ENCODE peak calls at places on chromosomes 16 and 17, in nine cellular contexts. N, K, D, C, T, P, A, O and I are unnamed samples.

GRCh38 chr17:33242725-33243124 is 50.4 kb downstream of the ASIC2 start:
- DNase-seq in N (no peak), K (no peak), D (no peak), C (no peak), T (peak), P (no peak), A (no peak), O (no peak), I (no peak)

GRCh38 chr17:10649031-10649430 is 8.1 kb downstream of the MYH3 start:
- DNase-seq in N (no peak), K (no peak), D (no peak), C (no peak), T (no peak), P (no peak), A (peak), O (peak), I (no peak)

GRCh38 chr16:28834873-28835863 is 11.0 kb downstream of the TUFM start:
- DNase-seq in N (no peak), K (no peak), D (no peak), C (no peak), T (no peak), P (no peak), A (no peak), O (no peak), I (no peak)

GRCh38 chr17:12789075-12789975 is at the start of gene ARHGAP44:
- DNase-seq in N (no peak), K (peak), D (peak), C (peak), T (peak), P (peak), A (peak), O (peak), I (peak)

GRCh38 chr16:66408181-66409048 is 18.7 kb upstream of the BEAN1 start:
- DNase-seq in N (peak), K (no peak), D (no peak), C (peak), T (peak), P (peak), A (peak), O (peak), I (no peak)

GRCh38 chr17:66560691-66561090 is 258.3 kb downstream of the PRKCA start:
- DNase-seq in N (no peak), K (no peak), D (no peak), C (no peak), T (no peak), P (no peak), A (no peak), O (no peak), I (no peak)

GRCh38 chr17:50349241-50349595 is 3.3 kb downstream of the XYLT2 start:
- DNase-seq in N (no peak), K (no peak), D (no peak), C (no peak), T (no peak), P (no peak), A (no peak), O (no peak), I (no peak)

GRCh38 chr17:77829871-77830799 is 128.4 kb upstream of the TNRC6C start:
- DNase-seq in N (no peak), K (no peak), D (no peak), C (no peak), T (no peak), P (no peak), A (no peak), O (peak), I (no peak)

GRCh38 chr16:17831330-17831729 is 360.6 kb upstream of the XYLT1 start:
- DNase-seq in N (no peak), K (no peak), D (no peak), C (peak), T (no peak), P (no peak), A (no peak), O (no peak), I (no peak)

GRCh38 chr16:14071576-14072271 is 605 bp downstream of the MRTFB start:
- DNase-seq in N (no peak), K (no peak), D (no peak), C (peak), T (no peak), P (no peak), A (no peak), O (peak), I (no peak)

GRCh38 chr16:87734644-87735043 is 31.1 kb downstream of the KLHDC4 start:
- DNase-seq in N (no peak), K (no peak), D (no peak), C (peak), T (no peak), P (no peak), A (no peak), O (no peak), I (no peak)

GRCh38 chr16:87731607-87732006 is 34.2 kb downstream of the KLHDC4 start:
- DNase-seq in N (no peak), K (no peak), D (no peak), C (no peak), T (no peak), P (no peak), A (no peak), O (no peak), I (no peak)

GRCh38 chr16:87736003-87736382 is 29.8 kb downstream of the KLHDC4 start:
- DNase-seq in N (no peak), K (no peak), D (no peak), C (no peak), T (no peak), P (no peak), A (no peak), O (no peak), I (no peak)

GRCh38 chr16:87733190-87733589 is 32.6 kb downstream of the KLHDC4 start:
- DNase-seq in N (no peak), K (peak), D (no peak), C (no peak), T (no peak), P (no peak), A (no peak), O (no peak), I (no peak)

GRCh38 chr16:87735270-87736002 is 30.4 kb downstream of the KLHDC4 start:
- DNase-seq in N (no peak), K (no peak), D (no peak), C (no peak), T (no peak), P (no peak), A (no peak), O (no peak), I (no peak)
- TF ChIP-seq CTCF in N (no peak), K (no peak), D (no peak), C (no peak), T (no peak), P (no peak), A (no peak), O (no peak), I (no peak)

GRCh38 chr17:81094744-81095607 is 60.0 kb downstream of the BAIAP2 start:
- DNase-seq in N (peak), K (peak), D (peak), C (peak), T (peak), P (peak), A (peak), O (peak), I (peak)
- TF ChIP-seq CTCF in N (no peak), K (no peak), D (no peak), C (no peak), T (no peak), P (no peak), A (no peak), O (no peak), I (no peak)

GRCh38 chr17:18360518-18360917 is 2.8 kb downstream of the SHMT1 start:
- DNase-seq in N (no peak), K (no peak), D (no peak), C (no peak), T (no peak), P (no peak), A (no peak), O (no peak), I (no peak)

GRCh38 chr17:18363021-18363941 is at the start of gene SHMT1:
- DNase-seq in N (peak), K (peak), D (peak), C (peak), T (peak), P (peak), A (peak), O (peak), I (peak)

GRCh38 chr17:18364166-18364565 is 816 bp upstream of the SHMT1 start:
- DNase-seq in N (no peak), K (no peak), D (no peak), C (no peak), T (no peak), P (no peak), A (no peak), O (no peak), I (no peak)

GRCh38 chr17:18361837-18362380 is 1.4 kb downstream of the SHMT1 start:
- DNase-seq in N (no peak), K (no peak), D (no peak), C (no peak), T (no peak), P (no peak), A (no peak), O (no peak), I (no peak)

GRCh38 chr17:18362509-18363020 is 785 bp downstream of the SHMT1 start:
- DNase-seq in N (no peak), K (peak), D (peak), C (peak), T (peak), P (peak), A (peak), O (peak), I (peak)
- TF ChIP-seq CTCF in N (no peak), K (no peak), D (no peak), C (no peak), T (no peak), P (no peak), A (no peak), O (no peak), I (no peak)

GRCh38 chr17:42018988-42019387 is 902 bp upstream of the NKIRAS2 start:
- DNase-seq in N (no peak), K (no peak), D (no peak), C (no peak), T (no peak), P (no peak), A (no peak), O (no peak), I (no peak)

GRCh38 chr17:42018339-42018738 is 1.1 kb upstream of the DNAJC7 start:
- DNase-seq in N (no peak), K (no peak), D (no peak), C (no peak), T (no peak), P (no peak), A (no peak), O (no peak), I (no peak)

GRCh38 chr17:42017866-42018200 is 594 bp upstream of the DNAJC7 start:
- DNase-seq in N (no peak), K (no peak), D (no peak), C (peak), T (no peak), P (no peak), A (no peak), O (no peak), I (no peak)

GRCh38 chr17:42016952-42017865 is at the start of gene DNAJC7:
- DNase-seq in N (no peak), K (peak), D (peak), C (peak), T (peak), P (peak), A (peak), O (peak), I (peak)

GRCh38 chr17:42019509-42020404 is at the start of gene NKIRAS2:
- DNase-seq in N (no peak), K (peak), D (peak), C (peak), T (peak), P (peak), A (peak), O (peak), I (peak)
- TF ChIP-seq CTCF in N (peak), K (peak), D (peak), C (peak), T (peak), P (peak), A (peak), O (peak), I (peak)

DNA sequence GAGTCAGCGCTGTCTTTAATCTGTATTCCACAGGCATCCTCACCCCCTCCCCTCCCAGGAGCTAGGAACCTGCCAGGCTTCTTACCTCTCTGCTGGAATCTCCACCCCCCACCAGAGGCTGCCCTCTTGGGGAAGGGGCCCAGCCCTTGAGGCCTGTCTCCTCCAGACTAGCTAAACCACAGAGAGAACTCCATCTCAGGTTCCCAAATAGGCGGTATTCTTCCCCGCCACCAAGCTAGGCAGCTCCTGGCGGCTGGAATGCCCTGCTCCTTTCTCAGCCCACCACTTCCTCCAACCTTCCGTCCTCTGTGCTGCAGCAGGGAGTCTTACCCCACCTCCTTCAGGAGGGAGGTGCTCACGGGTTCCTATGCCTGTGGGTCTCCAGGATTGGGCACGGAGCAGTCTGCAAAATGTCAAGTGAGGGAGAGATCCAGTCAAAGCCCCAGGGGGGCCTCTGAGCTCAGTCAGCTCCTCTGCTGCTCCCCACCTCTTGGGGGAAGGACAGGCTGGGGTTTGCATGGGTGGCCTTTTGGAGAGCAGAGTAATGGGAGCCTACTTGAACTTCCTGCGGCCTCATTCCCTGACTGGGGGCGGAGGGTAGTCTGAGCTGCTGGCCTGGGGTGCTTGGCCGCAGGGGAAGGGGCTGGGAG is 55.7 kb downstream of the SREBF1 start:
- DNase-seq in N (no peak), K (peak), D (no peak), C (peak), T (peak), P (peak), A (peak), O (no peak), I (peak)
- TF ChIP-seq CTCF in N (peak), K (no peak), D (no peak), C (peak), T (no peak), P (no peak), A (peak), O (no peak), I (peak)

GRCh38 chr17:57905875-57906455 is 49.2 kb downstream of the CUEDC1 start:
- DNase-seq in N (no peak), K (no peak), D (no peak), C (no peak), T (no peak), P (no peak), A (no peak), O (no peak), I (no peak)

GRCh38 chr17:57909548-57909947 is 45.7 kb downstream of the CUEDC1 start:
- DNase-seq in N (no peak), K (no peak), D (no peak), C (no peak), T (no peak), P (no peak), A (no peak), O (no peak), I (no peak)

GRCh38 chr17:57908278-57908677 is 46.9 kb downstream of the CUEDC1 start:
- DNase-seq in N (no peak), K (no peak), D (no peak), C (no peak), T (no peak), P (no peak), A (no peak), O (no peak), I (no peak)

GRCh38 chr17:57903961-57904360 is 51.3 kb downstream of the CUEDC1 start:
- DNase-seq in N (no peak), K (no peak), D (no peak), C (no peak), T (no peak), P (no peak), A (no peak), O (no peak), I (no peak)

DNA sequence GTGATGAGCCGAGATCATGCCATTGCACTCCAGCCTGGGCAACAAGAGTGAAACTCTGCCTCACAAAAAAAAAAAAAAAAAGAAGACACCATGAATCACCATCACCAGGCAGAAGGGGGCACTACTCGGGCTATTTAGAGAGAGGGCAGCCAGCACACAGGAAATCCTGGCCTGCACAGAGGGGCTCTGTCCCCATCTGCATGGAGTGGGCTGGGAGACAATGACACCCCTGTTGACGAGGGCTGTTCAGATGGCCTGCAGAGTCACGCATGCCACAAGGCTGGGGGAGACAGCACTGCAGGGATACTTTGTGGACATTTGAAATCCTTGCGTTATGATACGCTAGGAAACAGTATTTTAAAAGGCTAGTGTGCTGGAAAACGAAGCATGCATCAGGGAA is 48.3 kb downstream of the CUEDC1 start:
- DNase-seq in N (no peak), K (no peak), D (no peak), C (peak), T (no peak), P (no peak), A (no peak), O (no peak), I (peak)
- TF ChIP-seq CTCF in N (no peak), K (no peak), D (no peak), C (peak), T (no peak), P (no peak), A (no peak), O (peak), I (no peak)

DNA sequence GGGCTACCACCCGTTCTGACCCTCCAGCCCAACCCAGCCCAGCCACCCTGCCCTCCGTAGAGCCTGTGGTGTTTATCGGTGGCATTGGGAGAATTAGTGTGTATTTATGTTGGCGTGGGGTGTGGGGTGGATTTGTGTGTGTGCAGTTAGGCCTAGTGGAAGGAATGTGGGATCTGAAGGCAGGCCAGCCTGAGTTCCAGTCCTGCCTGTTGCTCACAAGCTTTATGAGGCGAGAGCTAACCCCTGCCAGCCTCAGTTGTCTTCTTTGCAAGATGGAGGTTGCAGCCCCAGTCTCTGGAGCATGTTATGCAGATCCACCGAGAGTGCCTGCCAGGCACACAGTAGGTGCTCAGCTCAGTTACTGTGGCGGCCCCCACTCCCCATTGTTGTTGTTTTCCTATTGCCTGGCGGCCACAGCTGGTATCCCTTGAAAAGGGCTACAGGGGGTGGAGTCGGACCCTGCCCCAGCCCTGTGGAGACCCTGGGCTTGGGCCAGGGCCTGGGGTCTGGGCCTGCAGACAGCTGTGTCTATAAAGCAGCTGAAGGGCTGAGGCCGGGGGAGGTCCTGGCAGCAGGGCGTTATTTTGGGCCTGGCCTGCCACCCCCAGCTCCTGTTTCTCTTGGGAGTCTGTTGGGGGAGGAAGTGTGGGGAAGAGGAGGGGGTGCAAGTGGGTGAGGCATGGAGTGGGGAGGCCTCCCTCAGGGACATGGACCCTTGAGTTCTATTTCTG is 5.1 kb downstream of the ERBB2 start:
- DNase-seq in N (no peak), K (no peak), D (no peak), C (peak), T (no peak), P (no peak), A (peak), O (peak), I (no peak)
- TF ChIP-seq CTCF in N (peak), K (peak), D (no peak), C (no peak), T (no peak), P (peak), A (peak), O (no peak), I (peak)